ENCODE peak calls at places on chromosome 21, in ten cellular contexts. B is left ventricle myocardium inferior, X is PC-3, Q is endodermal cell, H is heart left ventricle, U is trophoblast cell, F is astrocyte, Z is mesendoderm, W is Peyer's patch, A is psoas muscle. N is an unnamed sample. For H3K4me1 and H3K27me3, the result is how much of the 10 kb centered on the place peaks cover.

GRCh38 chr21:33651965-33652680 is 9.8 kb downstream of the ITSN1 start:
- DNase-seq in H (no peak), F (no peak), B (no peak), Z (peak), Q (peak), W (no peak), X (no peak), U (no peak), A (no peak), N (no peak)

GRCh38 chr21:42400525-42400924 is 3.2 kb upstream of the UBASH3A start:
- DNase-seq in X (peak), U (no peak), Q (no peak), A (no peak), W (no peak), Z (peak), F (peak), B (no peak), H (no peak), N (peak)

GRCh38 chr21:46207920-46208571 is 20.5 kb downstream of the LSS start:
- DNase-seq in Z (no peak), X (no peak), W (no peak), B (no peak), A (no peak), Q (no peak), U (no peak), H (no peak), F (no peak), N (no peak)

GRCh38 chr21:31846690-31847089 is 26.1 kb upstream of the HUNK start:
- DNase-seq in Q (no peak), W (no peak), F (no peak), X (no peak), Z (no peak), H (no peak), U (no peak), B (no peak), A (no peak), N (no peak)

GRCh38 chr21:19321688-19322087 is 918.1 kb upstream of the TMPRSS15 start:
- DNase-seq in A (no peak), U (no peak), B (no peak), W (no peak), F (no peak), H (no peak), Q (no peak), Z (peak), X (peak), N (no peak)

GRCh38 chr21:33302796-33303195 is 22.0 kb upstream of the IFNAR1 start:
- DNase-seq in X (peak), H (no peak), Z (peak), W (no peak), Q (peak), A (no peak), B (no peak), F (no peak), U (peak), N (no peak)

GRCh38 chr21:45991606-45992301 is 10.2 kb downstream of the COL6A1 start:
- DNase-seq in Q (peak), B (peak), U (no peak), W (peak), F (no peak), A (peak), H (peak), X (no peak), Z (no peak), N (no peak)

GRCh38 chr21:42644223-42645208 is 8.9 kb upstream of the PDE9A start:
- DNase-seq in W (no peak), B (no peak), Q (no peak), H (no peak), A (peak), Z (no peak), U (no peak), X (no peak), F (peak), N (no peak)

GRCh38 chr21:42540396-42540795 is 26.7 kb downstream of the SLC37A1 start:
- DNase-seq in F (no peak), X (no peak), Z (no peak), Q (no peak), A (no peak), B (no peak), U (no peak), H (no peak), W (no peak), N (no peak)

GRCh38 chr21:23578027-23578426 is 2029.3 kb downstream of the MRPL39 start:
- DNase-seq in U (no peak), H (no peak), W (no peak), F (no peak), X (no peak), B (no peak), A (no peak), Z (no peak), Q (no peak), N (no peak)

GRCh38 chr21:27155130-27155500 is 188.2 kb upstream of the ADAMTS5 start:
- DNase-seq in Q (no peak), A (no peak), B (no peak), F (no peak), U (no peak), H (no peak), X (no peak), Z (no peak), W (no peak), N (no peak)

GRCh38 chr21:27154451-27155129 is 187.7 kb upstream of the ADAMTS5 start:
- DNase-seq in Q (no peak), F (no peak), W (no peak), B (no peak), Z (no peak), X (no peak), A (no peak), H (no peak), U (no peak), N (no peak)

GRCh38 chr21:27156666-27157065 is 189.8 kb upstream of the ADAMTS5 start:
- DNase-seq in B (no peak), X (no peak), H (no peak), W (no peak), F (no peak), A (no peak), U (no peak), Z (no peak), Q (no peak), N (no peak)

GRCh38 chr21:27157097-27157496 is 190.2 kb upstream of the ADAMTS5 start:
- DNase-seq in A (no peak), Z (no peak), Q (no peak), H (no peak), X (no peak), W (no peak), U (no peak), F (no peak), B (no peak), N (no peak)

GRCh38 chr21:27158967-27159366 is 192.1 kb upstream of the ADAMTS5 start:
- DNase-seq in U (no peak), Z (peak), H (no peak), W (no peak), X (no peak), F (no peak), B (no peak), A (no peak), Q (no peak), N (no peak)
- H3K4me1 ChIP-seq in U (under half), Z (under half), H (under half), W (under half), X (under half), F (under half), B (under half), A (under half), Q (under half), N (under half)

GRCh38 chr21:36727886-36728285 is 29.0 kb downstream of the SIM2 start:
- DNase-seq in W (no peak), A (no peak), Q (peak), U (no peak), X (no peak), H (no peak), F (no peak), Z (no peak), B (no peak), N (no peak)

GRCh38 chr21:36722370-36723368 is 23.8 kb downstream of the SIM2 start:
- DNase-seq in F (no peak), X (no peak), A (no peak), U (no peak), Z (no peak), B (no peak), H (no peak), Q (peak), W (no peak), N (no peak)

GRCh38 chr21:36723371-36723881 is 24.5 kb downstream of the SIM2 start:
- DNase-seq in H (no peak), Z (no peak), A (no peak), F (no peak), Q (peak), B (no peak), X (no peak), W (no peak), U (no peak), N (no peak)

GRCh38 chr21:36728371-36729111 is 29.6 kb downstream of the SIM2 start:
- DNase-seq in B (no peak), A (no peak), H (no peak), Z (no peak), U (no peak), F (no peak), W (no peak), X (no peak), Q (no peak), N (no peak)

GRCh38 chr21:36725793-36726386 is 27.0 kb downstream of the SIM2 start:
- DNase-seq in Q (peak), B (no peak), H (no peak), W (no peak), U (no peak), F (no peak), X (no peak), Z (no peak), A (no peak), N (no peak)
- H3K27me3 ChIP-seq in Q (under half), B (half or more), H (under half), W (under half), U (under half), F (under half), X (under half), Z (under half), A (under half), N (under half)

DNA sequence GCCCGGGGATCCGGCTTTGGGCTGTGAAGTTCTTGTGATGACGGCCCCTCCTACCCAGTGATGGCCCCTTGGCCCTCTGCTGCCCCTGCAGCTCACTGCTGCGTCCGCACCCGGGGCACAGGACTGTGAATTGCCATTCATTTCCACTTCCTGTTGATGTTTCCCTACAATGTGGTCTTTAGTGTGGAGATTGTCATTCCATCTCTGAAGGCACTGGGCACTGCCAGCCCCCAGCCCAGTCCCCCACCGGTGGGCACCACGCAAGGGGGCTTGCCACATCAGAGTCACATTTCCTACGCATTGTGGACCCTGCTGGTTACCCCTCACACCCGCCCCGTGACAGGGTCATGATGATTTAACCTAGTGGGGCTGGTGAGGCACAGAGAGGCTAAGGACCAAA is 2.5 kb upstream of the MX2 start:
- DNase-seq in U (no peak), W (no peak), H (no peak), F (no peak), Q (peak), B (no peak), A (no peak), X (no peak), Z (peak), N (no peak)
- H3K27ac ChIP-seq in U (no peak), W (peak), H (no peak), F (no peak), Q (no peak), B (no peak), A (no peak), X (no peak), Z (no peak), N (no peak)

GRCh38 chr21:35019631-35020032 is 29.5 kb downstream of the RUNX1 start:
- DNase-seq in Q (peak), U (no peak), B (no peak), W (no peak), Z (peak), A (no peak), F (no peak), X (peak), H (no peak), N (no peak)
- H3K4me1 ChIP-seq in Q (under half), U (under half), B (under half), W (under half), Z (under half), A (under half), F (under half), X (under half), H (under half), N (under half)

GRCh38 chr21:43832648-43833047 is 32.4 kb upstream of the AGPAT3 start:
- DNase-seq in W (no peak), H (peak), Q (no peak), B (no peak), X (no peak), F (no peak), Z (no peak), A (no peak), U (no peak), N (no peak)
- H3K27me3 ChIP-seq in W (under half), H (under half), Q (under half), B (under half), X (under half), F (under half), Z (under half), A (under half), U (under half), N (under half)

DNA sequence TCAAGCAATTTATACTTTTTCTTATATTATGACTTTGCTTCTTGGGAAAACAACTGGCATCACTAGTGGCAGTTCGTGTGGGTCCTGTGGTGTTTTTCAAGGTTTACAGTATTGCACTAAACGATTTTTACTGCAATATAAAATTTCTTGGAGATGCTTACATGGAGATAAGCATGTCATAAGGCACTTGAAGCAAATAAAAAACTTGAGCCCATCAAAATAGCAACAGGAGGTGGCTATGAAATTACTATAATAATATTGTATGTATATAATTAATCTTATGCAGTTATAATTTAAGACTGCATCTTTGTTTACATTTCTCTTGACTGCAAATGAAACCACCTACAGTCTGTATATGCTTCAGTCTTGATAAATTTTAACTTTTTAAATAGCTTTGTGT is 29.3 kb upstream of the CHAF1B start:
- DNase-seq in F (no peak), H (no peak), X (no peak), U (no peak), Q (no peak), A (no peak), W (no peak), Z (no peak), B (no peak), N (no peak)
- H3K27ac ChIP-seq in F (no peak), H (no peak), X (no peak), U (no peak), Q (no peak), A (no peak), W (no peak), Z (no peak), B (no peak), N (no peak)

GRCh38 chr21:37378700-37379139 is 12.1 kb downstream of the DYRK1A start:
- DNase-seq in B (no peak), U (no peak), Z (no peak), X (no peak), W (no peak), F (no peak), A (no peak), Q (no peak), H (no peak), N (no peak)
- H3K4me1 ChIP-seq in B (half or more), U (under half), Z (under half), X (half or more), W (under half), F (under half), A (half or more), Q (under half), H (half or more), N (under half)

DNA sequence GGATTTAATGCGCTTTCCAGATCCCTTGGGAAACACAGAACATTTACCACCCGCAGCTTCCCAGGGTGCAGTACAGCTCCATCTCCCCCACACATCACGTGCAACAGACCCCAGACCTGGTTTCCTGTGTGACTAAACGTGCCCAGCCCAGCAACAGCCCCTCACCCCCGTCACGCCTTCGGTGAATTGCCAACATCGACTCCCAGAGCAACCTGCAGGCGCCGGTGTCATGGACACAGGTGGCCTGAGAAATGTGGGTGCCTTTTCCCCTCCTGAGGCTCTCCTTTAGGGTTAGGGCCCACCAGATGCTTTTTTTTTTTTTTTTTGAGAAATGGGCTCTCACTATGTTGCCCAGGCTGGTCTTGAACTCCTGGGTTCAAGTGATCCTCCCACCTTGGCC is 24.2 kb upstream of the SUMO3 start:
- DNase-seq in U (no peak), H (no peak), Q (no peak), B (no peak), Z (no peak), X (no peak), A (no peak), W (no peak), F (no peak), N (no peak)
- H3K27me3 ChIP-seq in U (under half), H (under half), Q (under half), B (under half), Z (under half), X (under half), A (under half), W (under half), F (under half), N (under half)